ENCODE peak calls at places on chromosomes 6 and 20, in seven cellular contexts. Z is esophagus squamous epithelium; X is naive thymus-derived CD4-positive, alpha-beta T cell; W is CD4-positive, CD25-positive, alpha-beta regulatory T cell; K is CD4-positive, alpha-beta memory T cell; P is Caco-2; S is MM.1S. I is an unnamed sample.

GRCh38 chr20:37901667-37902503 is 1.0 kb upstream of the VSTM2L start:
- DNase-seq in Z (no peak), X (no peak), W (peak; percentile 55), K (no peak), P (peak; percentile 64), S (no peak), I (peak; percentile 53)

GRCh38 chr6:133512410-133513016 is 271.4 kb downstream of the EYA4 start:
- DNase-seq in Z (no peak), X (no peak), W (peak; percentile 12), K (peak; percentile 15), P (no peak), S (peak; percentile 17), I (peak; percentile 50)

GRCh38 chr6:165049362-165049761 is 260.0 kb downstream of the C6orf118 start:
- DNase-seq in Z (no peak), X (no peak), W (peak; percentile 4), K (no peak), P (no peak), S (peak; percentile 56), I (no peak)

GRCh38 chr20:60215786-60216730 is 257.8 kb downstream of the CDH26 start:
- DNase-seq in Z (no peak), X (no peak), W (no peak), K (no peak), P (no peak), S (no peak), I (no peak)

GRCh38 chr6:3388786-3389185 is 68.1 kb downstream of the SLC22A23 start:
- DNase-seq in Z (no peak), X (no peak), W (no peak), K (no peak), P (no peak), S (no peak), I (no peak)

GRCh38 chr6:125586074-125586473 is 163.4 kb upstream of the HEY2 start:
- DNase-seq in Z (no peak), X (no peak), W (no peak), K (no peak), P (no peak), S (no peak), I (no peak)

GRCh38 chr6:33967966-33968724 is 164.3 kb upstream of the MLN start:
- DNase-seq in Z (no peak), X (no peak), W (no peak), K (no peak), P (peak; percentile 44), S (no peak), I (no peak)

GRCh38 chr6:150751296-150751695 is 114.2 kb upstream of the MTHFD1L start:
- DNase-seq in Z (no peak), X (no peak), W (no peak), K (no peak), P (no peak), S (no peak), I (no peak)

GRCh38 chr20:57698191-57698866 is 11.5 kb downstream of the PMEPA1 start:
- DNase-seq in Z (no peak), X (no peak), W (peak; percentile 68), K (no peak), P (peak; percentile 85), S (no peak), I (peak; percentile 40)

GRCh38 chr20:50546729-50547314 is 36.6 kb downstream of the PTPN1 start:
- DNase-seq in Z (no peak), X (peak; percentile 7), W (peak; percentile 53), K (no peak), P (no peak), S (no peak), I (no peak)

GRCh38 chr6:158847012-158847529 is 27.9 kb upstream of the EZR start:
- DNase-seq in Z (no peak), X (no peak), W (no peak), K (no peak), P (no peak), S (no peak), I (no peak)

GRCh38 chr6:132132420-132132819 is 181.2 kb upstream of the CCN2 start:
- DNase-seq in Z (no peak), X (no peak), W (no peak), K (no peak), P (no peak), S (no peak), I (no peak)

GRCh38 chr6:100346203-100346602 is 118.5 kb downstream of the SIM1 start:
- DNase-seq in Z (no peak), X (no peak), W (no peak), K (no peak), P (no peak), S (no peak), I (no peak)

GRCh38 chr6:170429457-170429856 is 122.9 kb downstream of the FAM120B start:
- DNase-seq in Z (no peak), X (no peak), W (no peak), K (no peak), P (no peak), S (no peak), I (no peak)

GRCh38 chr6:143055213-143055612 is 5.5 kb upstream of the AIG1 start:
- DNase-seq in Z (no peak), X (no peak), W (no peak), K (no peak), P (no peak), S (no peak), I (no peak)

GRCh38 chr6:126035764-126036163 is 49.4 kb downstream of the TRMT11 start:
- DNase-seq in Z (no peak), X (no peak), W (no peak), K (no peak), P (no peak), S (no peak), I (no peak)

GRCh38 chr6:5061152-5061551 is 24.0 kb upstream of the PPP1R3G start:
- DNase-seq in Z (no peak), X (no peak), W (no peak), K (no peak), P (no peak), S (peak; percentile 5), I (no peak)

GRCh38 chr6:78835817-78836216 is 31.5 kb upstream of the IRAK1BP1 start:
- DNase-seq in Z (no peak), X (no peak), W (no peak), K (no peak), P (no peak), S (peak; percentile 26), I (no peak)

GRCh38 chr6:95227301-95227700 is 350.0 kb upstream of the MANEA start:
- DNase-seq in Z (no peak), X (no peak), W (no peak), K (no peak), P (no peak), S (no peak), I (no peak)

GRCh38 chr6:27332692-27333641 is 20.9 kb upstream of the POM121L2 start:
- DNase-seq in Z (no peak), X (peak; percentile 79), W (peak; percentile 36), K (peak; percentile 47), P (peak; percentile 55), S (no peak), I (no peak)

GRCh38 chr20:4067600-4068261 is 52.4 kb upstream of the RNF24 start:
- DNase-seq in Z (no peak), X (no peak), W (no peak), K (no peak), P (no peak), S (no peak), I (no peak)

GRCh38 chr6:87151786-87152527 is 3.4 kb upstream of the ZNF292 start:
- DNase-seq in Z (no peak), X (peak; percentile 76), W (peak; percentile 84), K (peak; percentile 63), P (peak; percentile 70), S (peak; percentile 19), I (peak; percentile 69)

GRCh38 chr6:74480561-74480960 is 725.3 kb downstream of the COL12A1 start:
- DNase-seq in Z (no peak), X (no peak), W (no peak), K (no peak), P (no peak), S (no peak), I (no peak)

GRCh38 chr20:2042400-2042799 is 48.5 kb upstream of the PDYN start:
- DNase-seq in Z (no peak), X (no peak), W (no peak), K (no peak), P (no peak), S (no peak), I (no peak)

GRCh38 chr20:22339946-22340345 is 244.4 kb downstream of the FOXA2 start:
- DNase-seq in Z (no peak), X (no peak), W (no peak), K (no peak), P (no peak), S (no peak), I (no peak)
- H3K4me1 ChIP-seq in Z (peaks cover 14% of the 10 kb centered on the region), X (no peaks in the 10 kb centered on the region), W (no peaks in the 10 kb centered on the region), K (no peaks in the 10 kb centered on the region), P (no peaks in the 10 kb centered on the region), S (no peaks in the 10 kb centered on the region), I (peaks cover 7% of the 10 kb centered on the region)

GRCh38 chr6:32623693-32624092 is 13.5 kb upstream of the HLA-DQA1 start:
- DNase-seq in Z (no peak), X (no peak), W (peak; percentile 50), K (peak; percentile 23), P (no peak), S (no peak), I (no peak)
- H3K4me3 ChIP-seq in Z (no peak overlapping the region), X (no peak overlapping the region), W (peak overlapping the region; percentile 57), K (no peak overlapping the region), P (no peak overlapping the region), S (no peak overlapping the region), I (no peak overlapping the region)

DNA sequence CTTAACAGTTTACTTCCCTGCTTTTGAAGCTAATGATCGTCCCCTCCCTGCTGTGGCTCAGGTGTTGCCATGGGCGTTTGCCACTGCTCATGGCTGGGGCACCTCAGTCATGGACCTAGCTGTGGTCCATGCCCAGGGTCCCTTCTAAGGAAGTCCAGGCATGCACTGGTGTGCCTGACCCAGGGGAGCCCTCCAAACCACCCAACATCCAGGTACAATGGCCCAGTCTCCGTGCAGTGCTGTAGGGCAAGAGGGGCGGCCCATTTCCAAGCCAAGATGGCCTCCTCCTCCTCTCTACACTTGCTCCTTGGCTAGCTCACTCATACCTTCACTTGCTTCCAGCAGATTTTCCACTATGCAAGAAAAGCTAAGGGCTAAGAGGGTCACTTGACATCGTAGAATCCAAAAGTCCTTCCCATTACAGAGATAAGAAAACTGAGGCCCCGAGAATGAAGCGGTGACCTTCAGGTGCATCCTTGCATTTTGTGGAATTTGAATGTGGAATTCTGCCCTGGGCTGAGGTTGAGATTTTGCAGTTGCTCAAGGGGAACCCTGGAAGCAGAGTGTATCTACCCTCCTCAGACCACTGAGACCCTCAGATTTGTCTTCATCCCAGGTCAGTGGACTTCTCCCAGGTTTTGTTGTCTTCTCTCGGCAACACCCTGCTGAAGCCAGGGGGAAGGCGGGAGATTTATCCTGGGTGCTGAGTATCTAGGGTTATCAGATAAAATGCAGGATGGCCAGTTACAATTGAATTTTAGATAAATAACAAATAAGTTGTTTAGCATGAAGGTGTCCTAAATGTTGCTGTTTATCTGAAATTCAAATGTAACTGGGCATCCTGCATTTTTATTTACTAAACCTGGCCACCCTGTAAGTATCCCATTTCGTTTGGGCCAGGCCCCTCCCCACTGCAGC is 42.7 kb downstream of the FGD2 start:
- DNase-seq in Z (no peak), X (no peak), W (no peak), K (no peak), P (no peak), S (no peak), I (no peak)
- H3K4me1 ChIP-seq in Z (peaks cover 49% of the 10 kb centered on the region), X (peaks cover 46% of the 10 kb centered on the region), W (peaks cover 64% of the 10 kb centered on the region), K (peaks cover 71% of the 10 kb centered on the region), P (peaks cover 13% of the 10 kb centered on the region), S (peaks cover 49% of the 10 kb centered on the region), I (peaks cover 31% of the 10 kb centered on the region)

GRCh38 chr20:36471885-36472642 is 69.3 kb upstream of the MYL9 start:
- DNase-seq in Z (no peak), X (no peak), W (no peak), K (no peak), P (no peak), S (peak; percentile 42), I (no peak)
- H3K4me3 ChIP-seq in Z (peak overlapping the region; percentile 26), X (peak overlapping the region; percentile 41), W (peak overlapping the region; percentile 47), K (peak overlapping the region; percentile 3), P (no peak overlapping the region), S (peak overlapping the region; percentile 64), I (peak overlapping the region; percentile 10)